ENCODE peak calls at places on chromosomes 1 and 21, in five cellular contexts. G is GM12878, M is H1, U is HepG2, K is NT2/D1. F is an unnamed sample.

GRCh38 chr1:151981178-151981525 is 12.5 kb downstream of the S100A10 start:
- DNase-seq in U (no peak), K (no peak), M (no peak), G (no peak), F (no peak)

GRCh38 chr1:70509996-70510876 is 99.2 kb downstream of the CTH start:
- DNase-seq in U (peak), G (peak), M (no peak), K (peak), F (peak)

GRCh38 chr1:111488669-111489068 is 14.8 kb downstream of the ADORA3 start:
- DNase-seq in G (no peak), U (no peak), M (no peak), K (no peak), F (no peak)

GRCh38 chr1:9180077-9180819 is 51.3 kb upstream of the GPR157 start:
- DNase-seq in G (no peak), U (peak), M (no peak), K (no peak), F (no peak)

GRCh38 chr1:2204384-2205190 is 10.0 kb upstream of the FAAP20 start:
- DNase-seq in G (no peak), K (no peak), M (peak), U (peak), F (no peak)

GRCh38 chr1:201774224-201774982 is 54.6 kb upstream of the IPO9 start:
- DNase-seq in K (no peak), U (no peak), G (no peak), M (no peak), F (no peak)

GRCh38 chr1:174040387-174040786 is 18.2 kb upstream of the RC3H1 start:
- DNase-seq in G (no peak), K (no peak), M (no peak), U (no peak), F (no peak)

GRCh38 chr1:203456577-203456976 is 19.0 kb upstream of the PRELP start:
- DNase-seq in U (no peak), G (no peak), M (no peak), K (no peak), F (no peak)

GRCh38 chr1:42259739-42260064 is 75.3 kb downstream of the FOXJ3 start:
- DNase-seq in K (no peak), M (no peak), G (no peak), U (no peak), F (no peak)

GRCh38 chr21:37130971-37131370 is 57.9 kb downstream of the TTC3 start:
- DNase-seq in G (no peak), M (no peak), K (no peak), U (no peak), F (no peak)

GRCh38 chr21:35217504-35218060 is 168.5 kb upstream of the RUNX1 start:
- DNase-seq in K (peak), M (no peak), G (no peak), U (peak), F (no peak)

GRCh38 chr1:2972879-2973575 is 48.2 kb upstream of the ACTRT2 start:
- DNase-seq in M (no peak), U (no peak), K (no peak), G (no peak), F (no peak)

GRCh38 chr1:59163268-59164092 is 133.4 kb upstream of the FGGY start:
- DNase-seq in G (no peak), M (no peak), K (no peak), U (no peak), F (no peak)

GRCh38 chr1:46284597-46285564 is 18.5 kb downstream of the LRRC41 start:
- DNase-seq in M (no peak), G (no peak), K (no peak), U (no peak), F (no peak)

GRCh38 chr1:214838351-214838750 is 235.4 kb downstream of the CENPF start:
- DNase-seq in U (no peak), M (no peak), K (no peak), G (no peak), F (no peak)

GRCh38 chr1:201772178-201772577 is 56.8 kb upstream of the IPO9 start:
- DNase-seq in M (no peak), U (no peak), K (no peak), G (no peak), F (no peak)

GRCh38 chr1:40783001-40783905 is at the start of gene KCNQ4:
- DNase-seq in M (peak), K (no peak), G (no peak), U (no peak), F (peak)

GRCh38 chr1:85459274-85459673 is 5.7 kb downstream of the DDAH1 start:
- DNase-seq in U (no peak), G (no peak), M (no peak), K (no peak), F (no peak)

GRCh38 chr1:6358757-6359567 is 34.6 kb downstream of the ACOT7 start:
- DNase-seq in G (no peak), U (no peak), K (no peak), M (no peak), F (no peak)

GRCh38 chr1:3530086-3530930 is 75.8 kb downstream of the ARHGEF16 start:
- DNase-seq in K (no peak), M (peak), U (no peak), G (no peak), F (no peak)

GRCh38 chr1:223486366-223486765 is 93.2 kb downstream of the CCDC185 start:
- DNase-seq in M (no peak), K (no peak), G (no peak), U (peak), F (peak)

GRCh38 chr1:1361233-1361981 is 3.1 kb upstream of the MXRA8 start:
- DNase-seq in K (no peak), G (no peak), M (no peak), U (no peak), F (no peak)

GRCh38 chr1:111570781-111571181 is 48.8 kb upstream of the RAP1A start:
- DNase-seq in U (no peak), G (no peak), K (no peak), M (peak), F (peak)

GRCh38 chr1:17369466-17369865 is 2.5 kb upstream of the PADI6 start:
- DNase-seq in G (no peak), U (no peak), K (no peak), M (no peak), F (no peak)

GRCh38 chr1:39544327-39544726 is 32.3 kb downstream of the PABPC4 start:
- DNase-seq in U (no peak), G (no peak), M (no peak), K (no peak), F (no peak)

GRCh38 chr1:87329756-87330200 is 1.1 kb downstream of the LMO4 start:
- DNase-seq in G (no peak), K (no peak), U (no peak), M (no peak), F (no peak)

GRCh38 chr1:39490596-39491145 is 765 bp upstream of the BMP8A start:
- DNase-seq in U (no peak), G (no peak), K (no peak), M (peak), F (no peak)

GRCh38 chr21:31786164-31786920 is 54.4 kb upstream of the SCAF4 start:
- DNase-seq in K (no peak), M (no peak), U (no peak), G (no peak), F (no peak)

GRCh38 chr1:164617607-164618564 is 58.9 kb downstream of the PBX1 start:
- DNase-seq in G (no peak), U (peak), K (no peak), M (peak), F (peak)

GRCh38 chr1:48093147-48093546 is 96.0 kb upstream of the TRABD2B start:
- DNase-seq in M (peak), K (no peak), G (no peak), U (no peak), F (no peak)

GRCh38 chr1:29673669-29674624 is 437.6 kb downstream of the PTPRU start:
- DNase-seq in K (no peak), G (no peak), M (no peak), U (no peak), F (no peak)

GRCh38 chr1:246617156-246617555 is 50.9 kb downstream of the CNST start:
- DNase-seq in K (no peak), G (no peak), U (no peak), M (no peak), F (no peak)

GRCh38 chr21:38661296-38662223 is 144.2 kb upstream of the ETS2 start:
- DNase-seq in K (no peak), U (no peak), G (no peak), M (peak), F (peak)

GRCh38 chr1:226912587-226913176 is 27.4 kb upstream of the COQ8A start:
- DNase-seq in G (peak), K (peak), M (peak), U (peak), F (peak)

GRCh38 chr1:167156466-167156865 is 62.6 kb downstream of the STYXL2 start:
- DNase-seq in M (no peak), U (no peak), G (no peak), K (no peak), F (no peak)

GRCh38 chr21:46295996-46296752 is 10.0 kb downstream of the YBEY start:
- DNase-seq in K (no peak), M (peak), U (peak), G (no peak), F (peak)

GRCh38 chr1:94926915-94927404 is at the start of gene CNN3:
- DNase-seq in G (peak), K (peak), M (peak), U (peak), F (peak)

GRCh38 chr1:10196991-10197390 is 13.4 kb upstream of the KIF1B start:
- DNase-seq in G (no peak), K (no peak), U (no peak), M (no peak), F (no peak)

GRCh38 chr1:109457819-109458218 is 8.5 kb upstream of the SYPL2 start:
- DNase-seq in G (no peak), M (no peak), U (peak), K (no peak), F (no peak)

GRCh38 chr1:80418134-80418533 is 1382.6 kb upstream of the ADGRL2 start:
- DNase-seq in M (no peak), G (no peak), U (no peak), K (no peak), F (no peak)

GRCh38 chr1:80417651-80418050 is 1383.1 kb upstream of the ADGRL2 start:
- DNase-seq in U (no peak), K (no peak), G (no peak), M (no peak), F (no peak)
- TF ChIP-seq SUZ12 in U (no peak), K (no peak), G (no peak), M (no peak), F (no peak)

GRCh38 chr21:26686278-26686677 is 113.2 kb upstream of the CYYR1 start:
- DNase-seq in G (no peak), U (no peak), K (peak), M (no peak), F (peak)
- TF ChIP-seq SUZ12 in G (no peak), U (no peak), K (no peak), M (no peak), F (no peak)

GRCh38 chr1:205927247-205927646 is 16.0 kb downstream of the SLC26A9 start:
- DNase-seq in K (no peak), G (no peak), M (no peak), U (no peak), F (no peak)

GRCh38 chr1:205926636-205927035 is 16.6 kb downstream of the SLC26A9 start:
- DNase-seq in U (no peak), K (no peak), G (no peak), M (no peak), F (no peak)

GRCh38 chr1:205927676-205928075 is 15.6 kb downstream of the SLC26A9 start:
- DNase-seq in U (no peak), M (no peak), G (no peak), K (no peak), F (no peak)

GRCh38 chr1:205925730-205926129 is 17.5 kb downstream of the SLC26A9 start:
- DNase-seq in K (no peak), U (no peak), M (no peak), G (no peak), F (no peak)

GRCh38 chr1:205926213-205926612 is 17.0 kb downstream of the SLC26A9 start:
- DNase-seq in U (no peak), K (no peak), G (no peak), M (no peak), F (no peak)
- TF ChIP-seq SUZ12 in U (no peak), K (no peak), G (no peak), M (no peak), F (no peak)

GRCh38 chr1:231616667-231617066 is 9.9 kb upstream of the DISC1 start:
- DNase-seq in M (no peak), K (no peak), G (no peak), U (no peak), F (no peak)
- TF ChIP-seq SUZ12 in M (no peak), K (no peak), G (no peak), U (no peak), F (no peak)

DNA sequence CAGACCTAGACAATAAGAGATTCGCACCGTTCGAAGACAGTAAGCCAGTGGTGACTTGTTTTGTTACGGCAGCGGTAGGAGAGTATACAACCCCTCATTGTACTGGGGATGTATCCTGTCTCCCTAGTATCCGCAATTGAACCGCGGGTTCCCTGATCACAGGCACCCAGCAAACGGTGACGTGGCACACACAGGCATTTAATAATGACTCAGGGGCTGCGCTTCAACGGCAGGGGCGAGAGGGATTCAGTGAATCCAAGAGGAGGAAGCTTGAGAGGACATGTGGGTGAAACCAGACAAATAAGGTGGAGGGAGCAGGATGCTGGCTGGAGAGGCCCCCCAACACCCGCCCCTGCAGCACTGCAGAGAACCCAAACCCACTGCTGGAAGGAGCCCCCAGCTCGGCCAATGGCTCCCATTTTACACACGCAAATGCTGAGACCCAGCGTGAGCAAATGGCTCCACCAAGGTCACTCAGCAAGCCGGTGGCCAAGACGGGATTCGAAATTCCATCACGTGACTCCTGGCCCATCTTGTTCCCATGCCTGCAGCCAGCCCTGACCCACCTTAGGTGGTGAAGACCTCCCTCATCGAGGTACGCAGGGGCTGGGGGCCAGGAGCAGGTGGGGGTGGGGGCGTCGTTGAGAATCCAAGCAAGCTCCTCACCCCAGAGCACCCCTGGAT is 149.9 kb downstream of the SYF2 start:
- DNase-seq in G (no peak), K (no peak), M (no peak), U (no peak), F (no peak)
- TF ChIP-seq SUZ12 in G (no peak), K (no peak), M (no peak), U (no peak), F (no peak)

GRCh38 chr1:26582836-26583460 is 53.4 kb downstream of the RPS6KA1 start:
- DNase-seq in M (no peak), K (no peak), G (peak), U (no peak), F (no peak)
- TF ChIP-seq SUZ12 in M (no peak), K (no peak), G (no peak), U (no peak), F (no peak)

F was measured in HEK293T.